ENCODE peak calls at places on chromosomes 6 and 20, in nine cellular contexts. U is CD8-positive, alpha-beta memory T cell; L is NCI-H345; Y is NCI-H2107; V is lung microvascular endothelial cell; X is LNCaP clone FGC; M is tibial artery; D is PC-3; Q is fibroblast of the conjunctiva. T is an unnamed sample.

GRCh38 chr20:59816146-59816743 is 117.2 kb downstream of the SYCP2 start:
- DNase-seq in U (no peak), L (no peak), Y (no peak), V (no peak), X (no peak), M (no peak), D (no peak), Q (no peak), T (no peak)

GRCh38 chr6:110511401-110511800 is 35.0 kb upstream of the SLC22A16 start:
- DNase-seq in U (no peak), L (no peak), Y (no peak), V (no peak), X (no peak), M (no peak), D (peak), Q (no peak), T (no peak)

GRCh38 chr6:36997811-36998722 is 7.4 kb upstream of the FGD2 start:
- DNase-seq in U (no peak), L (peak), Y (no peak), V (no peak), X (no peak), M (no peak), D (no peak), Q (no peak), T (no peak)

GRCh38 chr6:150813319-150813992 is 52.0 kb upstream of the MTHFD1L start:
- DNase-seq in U (no peak), L (peak), Y (no peak), V (peak), X (no peak), M (no peak), D (peak), Q (no peak), T (no peak)

GRCh38 chr20:49323622-49324238 is 45.9 kb upstream of the ZNFX1 start:
- DNase-seq in U (peak), L (peak), Y (peak), V (peak), X (no peak), M (no peak), D (peak), Q (peak), T (no peak)

GRCh38 chr6:106974337-106974998 is at the start of gene CD24:
- DNase-seq in U (no peak), L (peak), Y (peak), V (no peak), X (no peak), M (no peak), D (peak), Q (no peak), T (no peak)

GRCh38 chr6:113358063-113358583 is 499.0 kb upstream of the MARCKS start:
- DNase-seq in U (no peak), L (no peak), Y (no peak), V (no peak), X (no peak), M (no peak), D (no peak), Q (no peak), T (no peak)

GRCh38 chr6:2296781-2297180 is 51.4 kb upstream of the GMDS start:
- DNase-seq in U (no peak), L (no peak), Y (no peak), V (no peak), X (no peak), M (no peak), D (no peak), Q (no peak), T (no peak)

GRCh38 chr20:40173877-40174276 is 515.2 kb downstream of the MAFB start:
- DNase-seq in U (no peak), L (no peak), Y (no peak), V (no peak), X (no peak), M (no peak), D (no peak), Q (no peak), T (no peak)

GRCh38 chr20:45306431-45306982 is at the start of gene RBPJL:
- DNase-seq in U (peak), L (no peak), Y (no peak), V (peak), X (no peak), M (peak), D (no peak), Q (no peak), T (no peak)

GRCh38 chr6:44230034-44230675 is 6.8 kb downstream of the SLC29A1 start:
- DNase-seq in U (no peak), L (no peak), Y (no peak), V (no peak), X (no peak), M (no peak), D (no peak), Q (no peak), T (no peak)

GRCh38 chr6:132643547-132643946 is 15.4 kb downstream of the TAAR1 start:
- DNase-seq in U (no peak), L (no peak), Y (no peak), V (no peak), X (no peak), M (no peak), D (no peak), Q (no peak), T (peak)

GRCh38 chr6:166029506-166029905 is 138.1 kb downstream of the TBXT start:
- DNase-seq in U (no peak), L (no peak), Y (no peak), V (no peak), X (no peak), M (no peak), D (no peak), Q (no peak), T (no peak)

GRCh38 chr6:63565727-63566625 is 6.3 kb upstream of the LOC128125822 start:
- DNase-seq in U (no peak), L (no peak), Y (no peak), V (no peak), X (no peak), M (no peak), D (no peak), Q (no peak), T (no peak)

GRCh38 chr6:11769816-11770545 is 8.6 kb downstream of the ADTRP start:
- DNase-seq in U (no peak), L (peak), Y (peak), V (no peak), X (no peak), M (no peak), D (peak), Q (no peak), T (no peak)

GRCh38 chr6:22027226-22027725 is 269.6 kb downstream of the PRL start:
- DNase-seq in U (no peak), L (no peak), Y (no peak), V (no peak), X (no peak), M (no peak), D (no peak), Q (no peak), T (no peak)

GRCh38 chr6:37725967-37726366 is 28.3 kb upstream of the MDGA1 start:
- DNase-seq in U (no peak), L (no peak), Y (no peak), V (no peak), X (no peak), M (no peak), D (peak), Q (no peak), T (no peak)

GRCh38 chr6:15907914-15908518 is 220.9 kb upstream of the MYLIP start:
- DNase-seq in U (no peak), L (peak), Y (no peak), V (no peak), X (peak), M (no peak), D (peak), Q (no peak), T (no peak)

GRCh38 chr6:121533321-121533841 is 97.9 kb downstream of the GJA1 start:
- DNase-seq in U (no peak), L (no peak), Y (no peak), V (no peak), X (no peak), M (no peak), D (no peak), Q (no peak), T (no peak)

GRCh38 chr6:16700202-16700997 is 60.9 kb downstream of the ATXN1 start:
- DNase-seq in U (peak), L (no peak), Y (no peak), V (peak), X (no peak), M (no peak), D (no peak), Q (no peak), T (no peak)

GRCh38 chr6:37289931-37290330 is 32.0 kb upstream of the TMEM217 start:
- DNase-seq in U (peak), L (no peak), Y (no peak), V (no peak), X (no peak), M (no peak), D (no peak), Q (no peak), T (no peak)

GRCh38 chr6:97405818-97406409 is 122.9 kb upstream of the MMS22L start:
- DNase-seq in U (no peak), L (no peak), Y (no peak), V (no peak), X (peak), M (no peak), D (no peak), Q (no peak), T (no peak)

GRCh38 chr6:11251553-11252358 is 19.3 kb upstream of the NEDD9 start:
- DNase-seq in U (no peak), L (no peak), Y (no peak), V (peak), X (no peak), M (peak), D (peak), Q (no peak), T (no peak)

GRCh38 chr6:53287336-53288225 is 61.2 kb downstream of the ELOVL5 start:
- DNase-seq in U (no peak), L (peak), Y (no peak), V (no peak), X (no peak), M (no peak), D (no peak), Q (no peak), T (no peak)

GRCh38 chr6:155247618-155248017 is 16.2 kb upstream of the CLDN20 start:
- DNase-seq in U (no peak), L (no peak), Y (no peak), V (no peak), X (no peak), M (no peak), D (no peak), Q (no peak), T (no peak)

GRCh38 chr6:151478670-151479069 is 15.1 kb upstream of the CCDC170 start:
- DNase-seq in U (no peak), L (no peak), Y (no peak), V (no peak), X (no peak), M (no peak), D (no peak), Q (no peak), T (no peak)

GRCh38 chr6:128363424-128363823 is 157.0 kb downstream of the PTPRK start:
- DNase-seq in U (no peak), L (no peak), Y (no peak), V (no peak), X (no peak), M (no peak), D (no peak), Q (no peak), T (no peak)

GRCh38 chr6:24476631-24477030 is 12.7 kb downstream of the GPLD1 start:
- DNase-seq in U (no peak), L (no peak), Y (no peak), V (no peak), X (no peak), M (no peak), D (no peak), Q (no peak), T (no peak)

GRCh38 chr20:1389703-1390385 is 3.0 kb downstream of the FKBP1A start:
- DNase-seq in U (no peak), L (no peak), Y (no peak), V (no peak), X (no peak), M (no peak), D (no peak), Q (no peak), T (no peak)